ENCODE peak calls at places on chromosomes 16 and 17, in seven cellular contexts. Y is HS-5; U is fibroblast of mammary gland; X is T-cell; B is NCI-H1694; Q is Caco-2; G is stimulated activated CD4-positive, alpha-beta T cell treated with anti-CD3 and anti-CD28 coated beads, Interleukin-4, amount 100 ng/mL, for 1 hour. O is an unnamed sample.

GRCh38 chr16:87829123-87829980 is 40.0 kb downstream of the SLC7A5 start:
- DNase-seq in X (no peak), Q (no peak), G (no peak), Y (no peak), B (no peak), U (no peak), O (no peak)

GRCh38 chr17:78742901-78743300 is 39.2 kb downstream of the CYTH1 start:
- DNase-seq in B (no peak), Q (no peak), X (no peak), U (no peak), Y (no peak), G (no peak), O (no peak)

GRCh38 chr16:1078579-1079021 is 6.1 kb downstream of the SSTR5 start:
- DNase-seq in U (peak), G (no peak), Q (peak), X (no peak), B (no peak), Y (peak), O (no peak)

GRCh38 chr16:50879873-50880695 is 138.2 kb downstream of the CYLD start:
- DNase-seq in Y (no peak), U (no peak), X (no peak), Q (no peak), G (no peak), B (no peak), O (no peak)

GRCh38 chr16:27066655-27067054 is at the start of gene C16orf82:
- DNase-seq in X (no peak), G (no peak), Y (no peak), U (no peak), B (no peak), Q (no peak), O (no peak)

GRCh38 chr17:51607512-51607911 is 347.2 kb downstream of the UTP18 start:
- DNase-seq in G (no peak), Q (no peak), U (no peak), X (no peak), Y (no peak), B (no peak), O (no peak)

GRCh38 chr17:12977008-12977751 is 40.6 kb downstream of the ELAC2 start:
- DNase-seq in B (no peak), U (peak), Y (no peak), X (no peak), Q (no peak), G (no peak), O (no peak)

GRCh38 chr17:34110315-34110714 is 144.8 kb upstream of the CCL2 start:
- DNase-seq in B (no peak), Y (no peak), X (no peak), Q (no peak), G (no peak), U (no peak), O (no peak)

GRCh38 chr16:84589975-84590719 is 27.7 kb downstream of the COTL1 start:
- DNase-seq in G (no peak), X (no peak), Q (no peak), Y (no peak), U (no peak), B (no peak), O (no peak)